ENCODE peak calls at places on chromosome 20, in nine cellular contexts. E is HS-27A; B is EL; J is CD8-positive, alpha-beta T cell; G is anterior cingulate cortex; Y is brain microvascular endothelial cell; M is effector CD4-positive, alpha-beta T cell; D is midbrain; U is Right ventricle myocardium superior. A is an unnamed sample.
A peak's percentile ranks its signal among the peaks of the same experiment; 100 is the strongest.

GRCh38 chr20:11769825-11770224 is 147.9 kb upstream of the BTBD3 start:
- DNase-seq in E (no peak), B (peak; percentile 48), J (no peak), G (no peak), Y (no peak), M (no peak), D (no peak), U (no peak), A (no peak)

GRCh38 chr20:20821496-20822260 is 109.2 kb upstream of the RALGAPA2 start:
- DNase-seq in E (no peak), B (no peak), J (no peak), G (no peak), Y (no peak), M (no peak), D (no peak), U (no peak), A (peak; percentile 78)

GRCh38 chr20:51354191-51354768 is 188.2 kb downstream of the NFATC2 start:
- DNase-seq in E (no peak), B (peak; percentile 69), J (no peak), G (no peak), Y (peak; percentile 88), M (no peak), D (no peak), U (no peak), A (no peak)

GRCh38 chr20:50478162-50479036 is 31.8 kb upstream of the PTPN1 start:
- DNase-seq in E (no peak), B (peak; percentile 48), J (peak; percentile 51), G (no peak), Y (peak; percentile 45), M (peak; percentile 57), D (peak; percentile 8), U (peak; percentile 77), A (peak; percentile 71)

GRCh38 chr20:47392015-47392720 is 35.7 kb upstream of the ZMYND8 start:
- DNase-seq in E (peak; percentile 88), B (peak; percentile 98), J (no peak), G (no peak), Y (peak; percentile 97), M (no peak), D (no peak), U (no peak), A (peak; percentile 91)

GRCh38 chr20:53578492-53579222 is 15.0 kb downstream of the ZNF217 start:
- DNase-seq in E (peak; percentile 94), B (peak; percentile 88), J (no peak), G (no peak), Y (peak; percentile 86), M (peak; percentile 74), D (peak; percentile 86), U (no peak), A (peak; percentile 99)

GRCh38 chr20:20814685-20815084 is 102.2 kb upstream of the RALGAPA2 start:
- DNase-seq in E (no peak), B (peak; percentile 3), J (no peak), G (no peak), Y (no peak), M (no peak), D (no peak), U (no peak), A (peak; percentile 99)

GRCh38 chr20:54646156-54646517 is 170.7 kb downstream of the DOK5 start:
- DNase-seq in E (no peak), B (no peak), J (no peak), G (no peak), Y (no peak), M (no peak), D (no peak), U (no peak), A (no peak)

GRCh38 chr20:63090052-63090451 is 83.3 kb upstream of the BHLHE23 start:
- DNase-seq in E (no peak), B (no peak), J (no peak), G (no peak), Y (no peak), M (no peak), D (no peak), U (peak; percentile 13), A (no peak)

GRCh38 chr20:38825901-38826625 is 20.6 kb downstream of the PPP1R16B start:
- DNase-seq in E (no peak), B (peak; percentile 22), J (no peak), G (no peak), Y (peak; percentile 73), M (no peak), D (no peak), U (no peak), A (no peak)

GRCh38 chr20:18650224-18650623 is 62.4 kb downstream of the DTD1 start:
- DNase-seq in E (no peak), B (no peak), J (no peak), G (no peak), Y (no peak), M (no peak), D (no peak), U (no peak), A (no peak)

GRCh38 chr20:35329435-35330139 is 37.4 kb upstream of the FAM83C start:
- DNase-seq in E (peak; percentile 79), B (peak; percentile 67), J (no peak), G (no peak), Y (no peak), M (peak; percentile 4), D (no peak), U (no peak), A (peak; percentile 34)

GRCh38 chr20:52457826-52458225 is 266.2 kb upstream of the ZFP64 start:
- DNase-seq in E (no peak), B (no peak), J (no peak), G (no peak), Y (no peak), M (no peak), D (no peak), U (no peak), A (no peak)

GRCh38 chr20:1937316-1937976 is 42.2 kb downstream of the SIRPA start:
- DNase-seq in E (no peak), B (no peak), J (no peak), G (no peak), Y (no peak), M (no peak), D (no peak), U (no peak), A (no peak)

GRCh38 chr20:38023181-38024085 is 9.8 kb downstream of the TTI1 start:
- DNase-seq in E (no peak), B (peak; percentile 16), J (no peak), G (no peak), Y (peak; percentile 62), M (no peak), D (no peak), U (no peak), A (no peak)

GRCh38 chr20:46011631-46012482 is 3.1 kb downstream of the MMP9 start:
- DNase-seq in E (no peak), B (peak; percentile 80), J (no peak), G (no peak), Y (no peak), M (no peak), D (no peak), U (peak; percentile 80), A (peak; percentile 40)

GRCh38 chr20:33072362-33072761 is 7.1 kb upstream of the BPIFB4 start:
- DNase-seq in E (no peak), B (no peak), J (no peak), G (no peak), Y (no peak), M (no peak), D (no peak), U (no peak), A (no peak)

GRCh38 chr20:49483706-49484101 is 1.2 kb upstream of the KCNB1 start:
- DNase-seq in E (no peak), B (no peak), J (no peak), G (no peak), Y (no peak), M (no peak), D (no peak), U (no peak), A (no peak)

GRCh38 chr20:3238616-3239025 is 369 bp downstream of the SLC4A11 start:
- DNase-seq in E (no peak), B (peak; percentile 56), J (peak; percentile 25), G (no peak), Y (no peak), M (peak; percentile 26), D (no peak), U (no peak), A (no peak)

GRCh38 chr20:10855031-10855430 is 181.2 kb upstream of the JAG1 start:
- DNase-seq in E (no peak), B (peak; percentile 52), J (no peak), G (no peak), Y (no peak), M (no peak), D (no peak), U (no peak), A (no peak)

GRCh38 chr20:57426156-57426769 is 35.1 kb downstream of the RBM38 start:
- DNase-seq in E (no peak), B (no peak), J (no peak), G (no peak), Y (no peak), M (no peak), D (no peak), U (peak; percentile 6), A (no peak)

GRCh38 chr20:40101479-40102032 is 587.5 kb downstream of the MAFB start:
- DNase-seq in E (no peak), B (no peak), J (no peak), G (no peak), Y (no peak), M (no peak), D (no peak), U (no peak), A (no peak)

GRCh38 chr20:50245561-50246366 is 55.1 kb downstream of the CEBPB start:
- DNase-seq in E (no peak), B (peak; percentile 79), J (no peak), G (no peak), Y (no peak), M (no peak), D (no peak), U (no peak), A (no peak)

GRCh38 chr20:3135507-3136070 is 24.1 kb downstream of the FASTKD5 start:
- DNase-seq in E (no peak), B (no peak), J (no peak), G (no peak), Y (peak; percentile 14), M (no peak), D (no peak), U (no peak), A (no peak)

GRCh38 chr20:63056236-63057132 is 49.7 kb upstream of the BHLHE23 start:
- DNase-seq in E (no peak), B (no peak), J (peak; percentile 12), G (no peak), Y (no peak), M (peak; percentile 20), D (peak; percentile 7), U (peak; percentile 45), A (peak; percentile 28)

GRCh38 chr20:11686900-11687543 is 230.7 kb upstream of the BTBD3 start:
- DNase-seq in E (no peak), B (peak; percentile 13), J (no peak), G (no peak), Y (peak; percentile 0), M (no peak), D (peak; percentile 33), U (peak; percentile 59), A (no peak)

GRCh38 chr20:60718743-60719142 is 533.3 kb upstream of the CDH4 start:
- DNase-seq in E (no peak), B (no peak), J (no peak), G (no peak), Y (no peak), M (no peak), D (no peak), U (no peak), A (no peak)

GRCh38 chr20:2108987-2109386 is 7.4 kb downstream of the STK35 start:
- DNase-seq in E (peak; percentile 29), B (peak; percentile 87), J (no peak), G (no peak), Y (peak; percentile 55), M (no peak), D (no peak), U (no peak), A (peak; percentile 57)

GRCh38 chr20:41391587-41392001 is 25.0 kb upstream of the EMILIN3 start:
- DNase-seq in E (no peak), B (peak; percentile 81), J (no peak), G (no peak), Y (no peak), M (no peak), D (no peak), U (no peak), A (peak; percentile 99)

A was measured in trophoblast cell.